ENCODE peak calls at places on chromosomes 2 and 18, in ten cellular contexts. One of them, this sample, is unnamed.

GRCh38 chr2:235595420-235596010 is 101.7 kb downstream of the AGAP1 start:
- DNase-seq in C1 segment of cervical spinal cord: no peak
- DNase-seq in iPS-NIHi11: peak
- DNase-seq in NCI-H510A treated with DMSO at 0.1 percent for 48 hours: peak
- DNase-seq in LoVo: peak
- DNase-seq in endothelial cell: peak
- DNase-seq in G401: peak
- DNase-seq in NCI-H1436: peak
- DNase-seq in CD8-positive, alpha-beta memory T cell: peak
- DNase-seq in GM04503: no peak
- DNase-seq in this sample: no peak

GRCh38 chr2:79178073-79178720 is 18.6 kb upstream of the REG3A start:
- DNase-seq in GM04503: no peak
- DNase-seq in iPS-NIHi11: no peak
- DNase-seq in G401: no peak
- DNase-seq in LoVo: no peak
- DNase-seq in endothelial cell: no peak
- DNase-seq in C1 segment of cervical spinal cord: no peak
- DNase-seq in CD8-positive, alpha-beta memory T cell: no peak
- DNase-seq in NCI-H510A treated with DMSO at 0.1 percent for 48 hours: no peak
- DNase-seq in NCI-H1436: no peak
- DNase-seq in this sample: no peak

GRCh38 chr2:65299246-65299645 is 71.6 kb downstream of the ACTR2 start:
- DNase-seq in endothelial cell: no peak
- DNase-seq in NCI-H1436: no peak
- DNase-seq in CD8-positive, alpha-beta memory T cell: no peak
- DNase-seq in G401: no peak
- DNase-seq in GM04503: no peak
- DNase-seq in NCI-H510A treated with DMSO at 0.1 percent for 48 hours: no peak
- DNase-seq in iPS-NIHi11: no peak
- DNase-seq in C1 segment of cervical spinal cord: no peak
- DNase-seq in LoVo: no peak
- DNase-seq in this sample: no peak

GRCh38 chr2:145095641-145096435 is 575.9 kb upstream of the ZEB2 start:
- DNase-seq in NCI-H1436: no peak
- DNase-seq in G401: no peak
- DNase-seq in NCI-H510A treated with DMSO at 0.1 percent for 48 hours: no peak
- DNase-seq in LoVo: no peak
- DNase-seq in GM04503: peak
- DNase-seq in iPS-NIHi11: no peak
- DNase-seq in endothelial cell: no peak
- DNase-seq in C1 segment of cervical spinal cord: no peak
- DNase-seq in CD8-positive, alpha-beta memory T cell: no peak
- DNase-seq in this sample: no peak

GRCh38 chr2:28293416-28293815 is 99.2 kb upstream of the FOSL2 start:
- DNase-seq in G401: no peak
- DNase-seq in NCI-H1436: no peak
- DNase-seq in LoVo: no peak
- DNase-seq in iPS-NIHi11: no peak
- DNase-seq in GM04503: no peak
- DNase-seq in CD8-positive, alpha-beta memory T cell: no peak
- DNase-seq in NCI-H510A treated with DMSO at 0.1 percent for 48 hours: no peak
- DNase-seq in C1 segment of cervical spinal cord: no peak
- DNase-seq in endothelial cell: no peak
- DNase-seq in this sample: no peak

GRCh38 chr18:57859314-57859713 is 56.2 kb upstream of the ATP8B1 start:
- DNase-seq in NCI-H510A treated with DMSO at 0.1 percent for 48 hours: peak
- DNase-seq in C1 segment of cervical spinal cord: no peak
- DNase-seq in GM04503: no peak
- DNase-seq in G401: no peak
- DNase-seq in LoVo: peak
- DNase-seq in endothelial cell: no peak
- DNase-seq in CD8-positive, alpha-beta memory T cell: no peak
- DNase-seq in NCI-H1436: no peak
- DNase-seq in iPS-NIHi11: peak
- DNase-seq in this sample: no peak

GRCh38 chr2:201924453-201924852 is 109.2 kb upstream of the FZD7 start:
- DNase-seq in LoVo: no peak
- DNase-seq in CD8-positive, alpha-beta memory T cell: no peak
- DNase-seq in iPS-NIHi11: no peak
- DNase-seq in NCI-H510A treated with DMSO at 0.1 percent for 48 hours: no peak
- DNase-seq in NCI-H1436: no peak
- DNase-seq in G401: no peak
- DNase-seq in endothelial cell: no peak
- DNase-seq in GM04503: no peak
- DNase-seq in C1 segment of cervical spinal cord: no peak
- DNase-seq in this sample: no peak

GRCh38 chr2:192091480-192091879 is 103.3 kb downstream of the TMEFF2 start:
- DNase-seq in iPS-NIHi11: no peak
- DNase-seq in NCI-H510A treated with DMSO at 0.1 percent for 48 hours: peak
- DNase-seq in endothelial cell: no peak
- DNase-seq in LoVo: no peak
- DNase-seq in G401: no peak
- DNase-seq in C1 segment of cervical spinal cord: no peak
- DNase-seq in GM04503: no peak
- DNase-seq in CD8-positive, alpha-beta memory T cell: no peak
- DNase-seq in NCI-H1436: no peak
- DNase-seq in this sample: no peak

GRCh38 chr2:168034586-168034985 is 212.8 kb downstream of the STK39 start:
- DNase-seq in CD8-positive, alpha-beta memory T cell: no peak
- DNase-seq in G401: peak
- DNase-seq in LoVo: no peak
- DNase-seq in GM04503: no peak
- DNase-seq in NCI-H1436: no peak
- DNase-seq in endothelial cell: no peak
- DNase-seq in NCI-H510A treated with DMSO at 0.1 percent for 48 hours: peak
- DNase-seq in iPS-NIHi11: no peak
- DNase-seq in C1 segment of cervical spinal cord: no peak
- DNase-seq in this sample: no peak

GRCh38 chr2:226030369-226031077 is 631.0 kb downstream of the NYAP2 start:
- DNase-seq in LoVo: no peak
- DNase-seq in iPS-NIHi11: no peak
- DNase-seq in NCI-H1436: no peak
- DNase-seq in CD8-positive, alpha-beta memory T cell: no peak
- DNase-seq in C1 segment of cervical spinal cord: no peak
- DNase-seq in G401: no peak
- DNase-seq in endothelial cell: peak
- DNase-seq in NCI-H510A treated with DMSO at 0.1 percent for 48 hours: peak
- DNase-seq in GM04503: no peak
- DNase-seq in this sample: no peak